ENCODE peak calls at places on chromosomes 5 and 9, in seven cellular contexts. T is Panc1, L is HepG2, R is upper lobe of left lung, J is K562, X is HCT116, B is GM23338. H is an unnamed sample.

GRCh38 chr5:122723606-122724352 is 51.1 kb upstream of the SNX2 start:
- ATAC-seq in T (no peak), L (no peak), R (no peak), J (no peak), X (no peak), B (no peak), H (peak)

GRCh38 chr5:145484195-145484594 is 350.9 kb downstream of the PRELID2 start:
- ATAC-seq in T (no peak), L (no peak), R (no peak), J (no peak), X (peak), B (no peak), H (no peak)

GRCh38 chr9:106697799-106698591 is 165.0 kb upstream of the ZNF462 start:
- ATAC-seq in T (no peak), L (no peak), R (peak), J (no peak), X (no peak), B (no peak), H (peak)

GRCh38 chr5:149747833-149748366 is 17.8 kb downstream of the PPARGC1B start:
- ATAC-seq in T (no peak), L (peak), R (peak), J (no peak), X (no peak), B (no peak), H (no peak)

GRCh38 chr9:131539223-131539923 is 6.0 kb upstream of the PRRT1B start:
- ATAC-seq in T (no peak), L (no peak), R (no peak), J (no peak), X (no peak), B (no peak), H (no peak)

GRCh38 chr5:5342784-5343183 is 79.7 kb upstream of the ICE1 start:
- ATAC-seq in T (no peak), L (no peak), R (no peak), J (no peak), X (no peak), B (no peak), H (no peak)

GRCh38 chr9:80242022-80242421 is 670.3 kb downstream of the TLE4 start:
- ATAC-seq in T (no peak), L (no peak), R (no peak), J (no peak), X (no peak), B (no peak), H (no peak)

GRCh38 chr5:107425541-107426031 is 245.2 kb downstream of the EFNA5 start:
- ATAC-seq in T (peak), L (no peak), R (no peak), J (no peak), X (peak), B (no peak), H (no peak)

GRCh38 chr5:39214912-39215709 is 4.3 kb downstream of the FYB1 start:
- ATAC-seq in T (no peak), L (no peak), R (no peak), J (no peak), X (no peak), B (no peak), H (no peak)

GRCh38 chr9:81213456-81213855 is 475.9 kb downstream of the TLE1 start:
- ATAC-seq in T (no peak), L (no peak), R (no peak), J (no peak), X (no peak), B (no peak), H (no peak)

GRCh38 chr5:13878357-13878756 is 66.1 kb downstream of the DNAH5 start:
- ATAC-seq in T (no peak), L (peak), R (no peak), J (no peak), X (peak), B (peak), H (no peak)

GRCh38 chr9:69221036-69221435 is 47.0 kb downstream of the TJP2 start:
- ATAC-seq in T (no peak), L (peak), R (peak), J (no peak), X (no peak), B (peak), H (no peak)

GRCh38 chr9:136662326-136662655 is 425 bp upstream of the EGFL7 start:
- ATAC-seq in T (no peak), L (no peak), R (peak), J (no peak), X (no peak), B (no peak), H (no peak)

GRCh38 chr5:8993031-8993430 is 552.8 kb downstream of the SEMA5A start:
- ATAC-seq in T (no peak), L (no peak), R (no peak), J (no peak), X (no peak), B (peak), H (no peak)

GRCh38 chr5:56026863-56027300 is 32.1 kb upstream of the IL6ST start:
- ATAC-seq in T (no peak), L (no peak), R (no peak), J (no peak), X (no peak), B (no peak), H (peak)

GRCh38 chr9:112245126-112245525 is 70.0 kb upstream of the SUSD1 start:
- ATAC-seq in T (no peak), L (no peak), R (no peak), J (no peak), X (no peak), B (no peak), H (no peak)

GRCh38 chr5:135140805-135141204 is 106.8 kb upstream of the PITX1 start:
- ATAC-seq in T (no peak), L (peak), R (peak), J (no peak), X (peak), B (no peak), H (peak)

GRCh38 chr9:22452415-22453010 is 5.9 kb downstream of the DMRTA1 start:
- ATAC-seq in T (no peak), L (peak), R (no peak), J (no peak), X (peak), B (no peak), H (no peak)

GRCh38 chr5:158390556-158390955 is 531.6 kb upstream of the CLINT1 start:
- ATAC-seq in T (no peak), L (no peak), R (no peak), J (no peak), X (no peak), B (no peak), H (no peak)

GRCh38 chr5:126219616-126220015 is 203.6 kb upstream of the GRAMD2B start:
- ATAC-seq in T (no peak), L (no peak), R (no peak), J (no peak), X (no peak), B (no peak), H (no peak)

GRCh38 chr5:150017606-150018005 is 17.1 kb downstream of the HMGXB3 start:
- ATAC-seq in T (peak), L (no peak), R (no peak), J (no peak), X (no peak), B (no peak), H (no peak)

GRCh38 chr5:50958852-50959457 is 292.5 kb downstream of the PARP8 start:
- ATAC-seq in T (no peak), L (peak), R (no peak), J (peak), X (peak), B (no peak), H (no peak)

GRCh38 chr5:78533356-78533755 is 115.2 kb downstream of the LHFPL2 start:
- ATAC-seq in T (peak), L (peak), R (no peak), J (peak), X (peak), B (peak), H (no peak)

GRCh38 chr5:77679791-77680190 is 41.3 kb upstream of the OTP start:
- ATAC-seq in T (no peak), L (no peak), R (no peak), J (no peak), X (no peak), B (no peak), H (no peak)

GRCh38 chr5:60487466-60487865 is 212.5 kb downstream of the DEPDC1B start:
- ATAC-seq in T (no peak), L (peak), R (no peak), J (no peak), X (no peak), B (no peak), H (no peak)

GRCh38 chr9:137244486-137245449 is 3.7 kb downstream of the TUBB4B start:
- ATAC-seq in T (peak), L (peak), R (no peak), J (no peak), X (no peak), B (peak), H (no peak)

GRCh38 chr9:107637421-107638420 is 148.2 kb upstream of the KLF4 start:
- ATAC-seq in T (peak), L (no peak), R (peak), J (peak), X (no peak), B (peak), H (peak)

GRCh38 chr9:101220341-101220740 is 164.5 kb downstream of the BAAT start:
- ATAC-seq in T (no peak), L (no peak), R (no peak), J (no peak), X (no peak), B (no peak), H (no peak)

GRCh38 chr5:113084402-113085083 is 107.9 kb downstream of the DCP2 start:
- ATAC-seq in T (no peak), L (no peak), R (peak), J (peak), X (no peak), B (no peak), H (no peak)

GRCh38 chr5:178625679-178626483 is 969 bp downstream of the CLK4 start:
- ATAC-seq in T (peak), L (peak), R (peak), J (peak), X (peak), B (no peak), H (peak)

GRCh38 chr9:117114768-117115167 is 300.1 kb downstream of the ASTN2 start:
- ATAC-seq in T (no peak), L (no peak), R (no peak), J (no peak), X (no peak), B (peak), H (no peak)

GRCh38 chr9:91208837-91209236 is 152.9 kb downstream of the AUH start:
- ATAC-seq in T (no peak), L (no peak), R (no peak), J (no peak), X (no peak), B (no peak), H (no peak)

GRCh38 chr5:138148811-138149210 is 9.6 kb upstream of the NME5 start:
- ATAC-seq in T (peak), L (no peak), R (no peak), J (peak), X (peak), B (no peak), H (peak)

GRCh38 chr5:67267522-67268232 is 71.1 kb upstream of the CD180 start:
- ATAC-seq in T (no peak), L (peak), R (peak), J (no peak), X (no peak), B (no peak), H (no peak)

GRCh38 chr5:35009657-35010056 is 38.1 kb downstream of the AGXT2 start:
- ATAC-seq in T (no peak), L (no peak), R (no peak), J (no peak), X (no peak), B (no peak), H (no peak)

GRCh38 chr9:6689893-6690634 is 44.5 kb upstream of the GLDC start:
- ATAC-seq in T (no peak), L (no peak), R (no peak), J (no peak), X (no peak), B (no peak), H (no peak)

GRCh38 chr9:33138768-33139167 is 28.4 kb downstream of the B4GALT1 start:
- ATAC-seq in T (no peak), L (no peak), R (no peak), J (no peak), X (no peak), B (no peak), H (no peak)

GRCh38 chr9:114588150-114588663 is 638 bp downstream of the ATP6V1G1 start:
- ATAC-seq in T (no peak), L (no peak), R (peak), J (peak), X (peak), B (no peak), H (no peak)

GRCh38 chr9:92406506-92406905 is 2.1 kb upstream of the OGN start:
- ATAC-seq in T (no peak), L (no peak), R (peak), J (peak), X (no peak), B (no peak), H (peak)
- TF ChIP-seq POLR2AphosphoS5 in T (no peak), L (no peak), R (no peak), J (no peak), X (no peak), B (no peak), H (no peak)

GRCh38 chr5:16687898-16688297 is 71.1 kb upstream of the RETREG1 start:
- ATAC-seq in T (no peak), L (no peak), R (no peak), J (no peak), X (no peak), B (no peak), H (no peak)
- TF ChIP-seq POLR2AphosphoS5 in T (no peak), L (no peak), R (no peak), J (no peak), X (no peak), B (no peak), H (no peak)

GRCh38 chr5:54985301-54986268 is at the start of gene ESM1:
- ATAC-seq in T (no peak), L (peak), R (peak), J (peak), X (no peak), B (peak), H (no peak)
- TF ChIP-seq POLR2AphosphoS5 in T (no peak), L (no peak), R (no peak), J (no peak), X (no peak), B (no peak), H (no peak)

DNA sequence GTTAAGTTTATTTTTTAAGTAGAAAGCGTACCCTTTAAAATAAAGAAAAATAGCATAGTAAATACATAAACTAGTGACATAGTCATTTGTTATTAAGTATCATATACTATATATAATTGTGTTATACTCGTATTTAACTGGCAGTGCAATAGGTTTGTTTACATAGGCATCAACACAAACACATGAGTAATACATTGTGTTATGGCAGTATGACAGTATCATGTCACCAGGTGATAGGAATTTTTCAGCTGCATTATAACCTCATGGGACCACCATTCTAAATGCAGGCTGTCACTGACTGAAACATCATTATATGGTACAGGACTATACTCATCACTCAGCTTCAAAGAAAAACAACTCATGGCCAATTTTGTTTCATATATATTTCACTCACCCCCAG is 8.4 kb upstream of the RIC1 start:
- ATAC-seq in T (no peak), L (no peak), R (no peak), J (no peak), X (no peak), B (no peak), H (no peak)
- TF ChIP-seq POLR2AphosphoS5 in T (no peak), L (no peak), R (no peak), J (no peak), X (no peak), B (no peak), H (no peak)